ENCODE peak calls at places on chromosomes 3 and 15, in seven cellular contexts. W, T, P, S, U, N and K are unnamed samples.

GRCh38 chr15:25391971-25392733 is 46.7 kb downstream of the UBE3A start:
- DNase-seq in P (peak), N (no peak), W (no peak), U (peak), S (peak), T (no peak), K (no peak)

GRCh38 chr3:188818282-188818681 is 353.5 kb upstream of the TPRG1 start:
- DNase-seq in S (no peak), T (no peak), W (no peak), N (no peak), P (no peak), U (no peak), K (no peak)

GRCh38 chr3:184619348-184619747 is 57.8 kb downstream of the EPHB3 start:
- DNase-seq in W (peak), S (no peak), N (no peak), T (no peak), U (peak), P (no peak), K (no peak)

GRCh38 chr15:78004919-78005634 is 72.4 kb downstream of the TBC1D2B start:
- DNase-seq in U (peak), P (peak), T (no peak), N (peak), S (peak), W (no peak), K (no peak)

GRCh38 chr3:142013331-142013730 is 136.0 kb downstream of the TFDP2 start:
- DNase-seq in N (no peak), W (no peak), U (no peak), T (no peak), S (no peak), P (no peak), K (no peak)

GRCh38 chr15:68186671-68187397 is 18.3 kb downstream of the CALML4 start:
- DNase-seq in U (peak), S (no peak), N (no peak), P (no peak), T (no peak), W (no peak), K (no peak)

GRCh38 chr3:194730369-194730768 is 44.7 kb downstream of the FAM43A start:
- DNase-seq in N (peak), U (no peak), S (no peak), P (peak), W (no peak), T (no peak), K (no peak)

GRCh38 chr15:98311566-98312188 is 336.7 kb upstream of the IGF1R start:
- DNase-seq in S (peak), U (peak), P (peak), T (peak), W (peak), N (peak), K (peak)

GRCh38 chr3:123330441-123330991 is 118.4 kb downstream of the ADCY5 start:
- DNase-seq in P (no peak), S (no peak), W (no peak), U (peak), T (no peak), N (no peak), K (no peak)

GRCh38 chr3:159762981-159763465 is 225.6 kb upstream of the IL12A start:
- DNase-seq in T (no peak), W (no peak), U (peak), S (peak), N (no peak), P (peak), K (no peak)

GRCh38 chr3:123066599-123066895 is 278 bp upstream of the PDIA5 start:
- DNase-seq in S (no peak), T (no peak), P (no peak), U (no peak), W (no peak), N (no peak), K (no peak)

GRCh38 chr3:69747511-69748248 is 8.4 kb downstream of the MITF start:
- DNase-seq in P (no peak), T (no peak), U (no peak), S (no peak), W (no peak), N (no peak), K (no peak)

GRCh38 chr3:129122697-129123055 is 1.1 kb upstream of the RAB43 start:
- DNase-seq in N (no peak), T (peak), W (no peak), P (no peak), S (peak), U (peak), K (no peak)

GRCh38 chr3:194322701-194323174 is 28.4 kb downstream of the CPN2 start:
- DNase-seq in P (peak), N (no peak), W (no peak), U (no peak), S (peak), T (no peak), K (no peak)

GRCh38 chr3:16486201-16486600 is 27.3 kb downstream of the RFTN1 start:
- DNase-seq in S (no peak), U (no peak), P (no peak), W (no peak), T (no peak), N (no peak), K (no peak)